ENCODE peak calls at places on chromosomes 12 and 14, in six cellular contexts. One of them, this sample, is unnamed.

GRCh38 chr12:96338852-96339478 is 61.3 kb downstream of the CDK17 start:
- DNase-seq in HepG2: peak; percentile 68
- DNase-seq in WTC11: no peak
- DNase-seq in GM12878: no peak
- DNase-seq in K562: no peak
- DNase-seq in H1: no peak
- DNase-seq in this sample: no peak

GRCh38 chr12:119372540-119372939 is 38.0 kb downstream of the CCDC60 start:
- DNase-seq in HepG2: no peak
- DNase-seq in WTC11: no peak
- DNase-seq in GM12878: no peak
- DNase-seq in K562: no peak
- DNase-seq in H1: no peak
- DNase-seq in this sample: no peak

GRCh38 chr14:60311417-60311816 is 62.4 kb downstream of the PPM1A start:
- DNase-seq in HepG2: no peak
- DNase-seq in WTC11: no peak
- DNase-seq in GM12878: no peak
- DNase-seq in K562: no peak
- DNase-seq in H1: no peak
- DNase-seq in this sample: no peak

GRCh38 chr12:104494137-104494815 is 37.5 kb downstream of the CHST11 start:
- DNase-seq in HepG2: no peak
- DNase-seq in WTC11: no peak
- DNase-seq in GM12878: peak; percentile 57
- DNase-seq in K562: peak; percentile 50
- DNase-seq in H1: no peak
- DNase-seq in this sample: no peak

GRCh38 chr14:53147893-53148292 is 5.2 kb downstream of the DDHD1 start:
- DNase-seq in HepG2: no peak
- DNase-seq in WTC11: no peak
- DNase-seq in GM12878: no peak
- DNase-seq in K562: no peak
- DNase-seq in H1: no peak
- DNase-seq in this sample: no peak

GRCh38 chr12:112172556-112173324 is 47.4 kb downstream of the TRAFD1 start:
- DNase-seq in HepG2: no peak
- DNase-seq in WTC11: no peak
- DNase-seq in GM12878: no peak
- DNase-seq in K562: no peak
- DNase-seq in H1: no peak
- DNase-seq in this sample: no peak

GRCh38 chr12:66409195-66409871 is 107.0 kb downstream of the HELB start:
- DNase-seq in HepG2: peak; percentile 34
- DNase-seq in WTC11: peak; percentile 45
- DNase-seq in GM12878: no peak
- DNase-seq in K562: no peak
- DNase-seq in H1: peak; percentile 58
- DNase-seq in this sample: peak; percentile 84

GRCh38 chr14:103380719-103381377 is 4.4 kb upstream of the MARK3 start:
- DNase-seq in HepG2: no peak
- DNase-seq in WTC11: no peak
- DNase-seq in GM12878: no peak
- DNase-seq in K562: no peak
- DNase-seq in H1: no peak
- DNase-seq in this sample: no peak

GRCh38 chr12:45235087-45236025 is 19.5 kb downstream of the ANO6 start:
- DNase-seq in HepG2: peak; percentile 16
- DNase-seq in WTC11: peak; percentile 65
- DNase-seq in GM12878: no peak
- DNase-seq in K562: no peak
- DNase-seq in H1: no peak
- DNase-seq in this sample: peak; percentile 77

GRCh38 chr12:109109756-109110350 is 6.5 kb upstream of the ACACB start:
- DNase-seq in HepG2: no peak
- DNase-seq in WTC11: no peak
- DNase-seq in GM12878: no peak
- DNase-seq in K562: no peak
- DNase-seq in H1: no peak
- DNase-seq in this sample: no peak

DNA sequence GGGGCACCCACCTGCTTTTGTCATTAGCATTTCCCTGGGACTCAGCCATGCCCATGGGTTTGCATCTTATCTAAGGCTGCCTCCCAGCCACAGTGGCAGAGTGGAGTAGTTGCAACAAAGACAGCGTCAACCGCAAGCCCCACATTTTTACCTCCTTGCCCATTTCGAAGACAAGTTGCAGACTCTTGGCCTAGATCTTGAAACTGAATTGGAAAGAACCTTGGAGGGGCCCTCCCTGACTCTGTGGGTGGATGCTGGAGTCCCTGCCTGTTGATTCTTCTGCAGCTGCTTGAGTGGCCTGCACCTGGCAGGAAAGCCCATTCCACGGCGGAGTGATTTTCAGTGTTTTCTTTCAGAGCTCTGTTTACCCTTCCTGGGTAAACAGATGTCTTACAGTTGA is 309.0 kb downstream of the VRK1 start:
- DNase-seq in HepG2: no peak
- DNase-seq in WTC11: no peak
- DNase-seq in GM12878: peak; percentile 12
- DNase-seq in K562: no peak
- DNase-seq in H1: no peak
- DNase-seq in this sample: peak; percentile 9
- TF ChIP-seq CREB1 in HepG2: no peak
- TF ChIP-seq CREB1 in WTC11: no peak
- TF ChIP-seq CREB1 in GM12878: no peak
- TF ChIP-seq CREB1 in K562: no peak
- TF ChIP-seq CREB1 in H1: no peak
- TF ChIP-seq CREB1 in this sample: no peak

GRCh38 chr12:80690513-80690912 is 16.9 kb upstream of the MYF6 start:
- DNase-seq in HepG2: no peak
- DNase-seq in WTC11: no peak
- DNase-seq in GM12878: no peak
- DNase-seq in K562: no peak
- DNase-seq in H1: no peak
- DNase-seq in this sample: no peak
- TF ChIP-seq CREB1 in HepG2: no peak
- TF ChIP-seq CREB1 in WTC11: no peak
- TF ChIP-seq CREB1 in GM12878: no peak
- TF ChIP-seq CREB1 in K562: no peak
- TF ChIP-seq CREB1 in H1: no peak
- TF ChIP-seq CREB1 in this sample: no peak

GRCh38 chr12:51390457-51391046 is 654 bp downstream of the GALNT6 start:
- DNase-seq in HepG2: no peak
- DNase-seq in WTC11: no peak
- DNase-seq in GM12878: no peak
- DNase-seq in K562: peak; percentile 3
- DNase-seq in H1: no peak
- DNase-seq in this sample: no peak

GRCh38 chr12:51386361-51386760 is 4.8 kb downstream of the GALNT6 start:
- DNase-seq in HepG2: no peak
- DNase-seq in WTC11: no peak
- DNase-seq in GM12878: no peak
- DNase-seq in K562: no peak
- DNase-seq in H1: no peak
- DNase-seq in this sample: no peak

GRCh38 chr12:51388826-51389225 is 2.4 kb downstream of the GALNT6 start:
- DNase-seq in HepG2: no peak
- DNase-seq in WTC11: no peak
- DNase-seq in GM12878: no peak
- DNase-seq in K562: no peak
- DNase-seq in H1: no peak
- DNase-seq in this sample: no peak

GRCh38 chr12:51389302-51389999 is 1.8 kb downstream of the GALNT6 start:
- DNase-seq in HepG2: no peak
- DNase-seq in WTC11: no peak
- DNase-seq in GM12878: no peak
- DNase-seq in K562: peak; percentile 72
- DNase-seq in H1: no peak
- DNase-seq in this sample: no peak

GRCh38 chr12:51388066-51388799 is 3.0 kb downstream of the GALNT6 start:
- DNase-seq in HepG2: no peak
- DNase-seq in WTC11: no peak
- DNase-seq in GM12878: no peak
- DNase-seq in K562: peak; percentile 60
- DNase-seq in H1: no peak
- DNase-seq in this sample: peak; percentile 26
- TF ChIP-seq CREB1 in HepG2: no peak
- TF ChIP-seq CREB1 in WTC11: no peak
- TF ChIP-seq CREB1 in GM12878: no peak
- TF ChIP-seq CREB1 in K562: no peak
- TF ChIP-seq CREB1 in H1: no peak
- TF ChIP-seq CREB1 in this sample: no peak

DNA sequence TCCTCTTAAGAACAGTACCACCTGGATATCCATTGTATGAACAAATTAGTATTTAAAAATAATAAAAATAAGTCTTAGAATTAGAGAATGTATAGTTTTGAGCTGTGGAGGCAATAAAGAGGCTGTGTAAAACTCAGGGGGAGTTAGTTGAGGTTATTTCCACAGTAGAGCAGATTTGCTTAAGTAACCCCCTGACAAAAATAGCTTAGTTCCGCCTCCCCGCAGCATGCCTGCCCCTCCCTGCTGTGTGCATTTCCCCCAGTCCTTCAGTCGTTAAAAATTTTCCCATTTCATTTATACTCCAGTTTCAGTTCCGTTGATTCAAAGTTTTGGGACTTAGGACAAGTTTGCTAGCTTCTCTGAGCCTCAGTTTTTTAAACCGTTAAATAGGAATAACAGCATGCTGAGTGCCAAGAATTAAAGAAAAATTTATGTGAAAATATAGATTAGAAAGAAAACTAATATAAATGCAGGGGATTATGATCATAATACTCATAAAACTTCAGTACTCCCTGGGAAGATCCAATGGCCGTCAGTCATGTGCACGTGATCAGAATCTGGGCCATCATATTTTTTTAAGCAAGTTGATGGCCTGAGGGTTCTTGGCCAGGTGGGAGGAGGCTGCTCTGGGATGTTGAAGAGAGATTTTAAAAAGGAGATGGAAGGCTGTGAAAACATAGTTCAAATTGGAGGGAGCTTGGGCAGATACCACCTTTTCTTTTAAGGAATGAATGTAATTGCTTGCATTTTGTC is 14.5 kb upstream of the SLC38A2 start:
- DNase-seq in HepG2: no peak
- DNase-seq in WTC11: no peak
- DNase-seq in GM12878: no peak
- DNase-seq in K562: no peak
- DNase-seq in H1: no peak
- DNase-seq in this sample: peak; percentile 67
- TF ChIP-seq CREB1 in HepG2: no peak
- TF ChIP-seq CREB1 in WTC11: no peak
- TF ChIP-seq CREB1 in GM12878: no peak
- TF ChIP-seq CREB1 in K562: no peak
- TF ChIP-seq CREB1 in H1: no peak
- TF ChIP-seq CREB1 in this sample: no peak

GRCh38 chr12:53252349-53252916 is 15.7 kb upstream of the ESPL1 start:
- DNase-seq in HepG2: no peak
- DNase-seq in WTC11: no peak
- DNase-seq in GM12878: no peak
- DNase-seq in K562: peak; percentile 68
- DNase-seq in H1: no peak
- DNase-seq in this sample: no peak
- TF ChIP-seq CREB1 in HepG2: no peak
- TF ChIP-seq CREB1 in WTC11: no peak
- TF ChIP-seq CREB1 in GM12878: no peak
- TF ChIP-seq CREB1 in K562: no peak
- TF ChIP-seq CREB1 in H1: no peak
- TF ChIP-seq CREB1 in this sample: no peak

GRCh38 chr12:12686472-12686871 is 9.5 kb downstream of the GPR19 start:
- DNase-seq in HepG2: no peak
- DNase-seq in WTC11: no peak
- DNase-seq in GM12878: no peak
- DNase-seq in K562: no peak
- DNase-seq in H1: no peak
- DNase-seq in this sample: no peak
- TF ChIP-seq CREB1 in HepG2: no peak
- TF ChIP-seq CREB1 in WTC11: no peak
- TF ChIP-seq CREB1 in GM12878: no peak
- TF ChIP-seq CREB1 in K562: no peak
- TF ChIP-seq CREB1 in H1: no peak
- TF ChIP-seq CREB1 in this sample: no peak

GRCh38 chr14:50601405-50601804 is 41.5 kb downstream of the ATL1 start:
- DNase-seq in HepG2: no peak
- DNase-seq in WTC11: no peak
- DNase-seq in GM12878: no peak
- DNase-seq in K562: no peak
- DNase-seq in H1: no peak
- DNase-seq in this sample: no peak
- TF ChIP-seq CREB1 in HepG2: no peak
- TF ChIP-seq CREB1 in WTC11: no peak
- TF ChIP-seq CREB1 in GM12878: no peak
- TF ChIP-seq CREB1 in K562: no peak
- TF ChIP-seq CREB1 in H1: no peak
- TF ChIP-seq CREB1 in this sample: no peak